ENCODE peak calls at places on chromosomes 11 and 22, in five cellular contexts. I is K562, G is HepG2, R is H1, Z is GM12878. V is an unnamed sample.

GRCh38 chr11:62399172-62399867 is 19.5 kb upstream of the SCGB1A1 start:
- DNase-seq in G (no peak), R (no peak), I (no peak), Z (no peak), V (no peak)

GRCh38 chr11:126915430-126915829 is 85.1 kb downstream of the KIRREL3 start:
- DNase-seq in Z (no peak), I (no peak), R (no peak), G (no peak), V (no peak)

GRCh38 chr22:49398646-49399045 is 429.0 kb downstream of the BRD1 start:
- DNase-seq in G (no peak), Z (no peak), R (no peak), I (no peak), V (no peak)

GRCh38 chr22:32854351-32854804 is 52.9 kb downstream of the TIMP3 start:
- DNase-seq in Z (no peak), G (no peak), I (no peak), R (no peak), V (no peak)

GRCh38 chr11:19013181-19013857 is 47.2 kb downstream of the MRGPRX2 start:
- DNase-seq in R (no peak), I (no peak), G (no peak), Z (no peak), V (peak; percentile 46)

GRCh38 chr11:61828629-61829407 is 718 bp downstream of the FADS2 start:
- DNase-seq in Z (no peak), G (no peak), I (no peak), R (no peak), V (peak; percentile 64)

GRCh38 chr11:133945087-133945974 is 11.4 kb downstream of the IGSF9B start:
- DNase-seq in R (no peak), G (no peak), Z (no peak), I (no peak), V (no peak)

GRCh38 chr11:870418-870817 is 27.8 kb downstream of the TSPAN4 start:
- DNase-seq in Z (no peak), G (no peak), I (no peak), R (no peak), V (no peak)

GRCh38 chr11:65492637-65493366 is 6.0 kb upstream of the MALAT1 start:
- DNase-seq in G (no peak), Z (peak; percentile 68), R (no peak), I (no peak), V (peak; percentile 16)

GRCh38 chr11:47121056-47121455 is 55.6 kb downstream of the ARFGAP2 start:
- DNase-seq in G (no peak), Z (no peak), R (no peak), I (no peak), V (no peak)

GRCh38 chr11:34534826-34535225 is 21.2 kb upstream of the ELF5 start:
- DNase-seq in R (no peak), G (no peak), Z (no peak), I (no peak), V (no peak)

GRCh38 chr11:39664023-39664422 is 1795.4 kb downstream of the LRRC4C start:
- DNase-seq in R (no peak), Z (no peak), I (no peak), G (no peak), V (no peak)

GRCh38 chr11:31957674-31958073 is 133.2 kb upstream of the RCN1 start:
- DNase-seq in Z (no peak), I (no peak), G (no peak), R (no peak), V (no peak)

GRCh38 chr11:23789938-23790371 is 706.9 kb upstream of the LUZP2 start:
- DNase-seq in I (no peak), G (no peak), R (no peak), Z (no peak), V (no peak)

GRCh38 chr11:93905384-93905783 is 55.0 kb upstream of the VSTM5 start:
- DNase-seq in G (peak; percentile 33), I (no peak), R (no peak), Z (no peak), V (no peak)

GRCh38 chr11:71129624-71130023 is 122.8 kb downstream of the SHANK2 start:
- DNase-seq in R (no peak), G (no peak), Z (no peak), I (no peak), V (no peak)

GRCh38 chr22:48417143-48418070 is 1410.3 kb downstream of the BRD1 start:
- DNase-seq in I (no peak), R (no peak), Z (no peak), G (no peak), V (no peak)

GRCh38 chr11:122663764-122664163 is 8.2 kb downstream of the UBASH3B start:
- DNase-seq in R (no peak), G (no peak), I (no peak), Z (no peak), V (no peak)

GRCh38 chr22:42885446-42885845 is 28.4 kb upstream of the ARFGAP3 start:
- DNase-seq in R (no peak), Z (no peak), I (no peak), G (no peak), V (no peak)

GRCh38 chr11:103806130-103806900 is 230.1 kb upstream of the DDI1 start:
- DNase-seq in G (no peak), Z (no peak), R (no peak), I (no peak), V (no peak)

GRCh38 chr11:63535734-63536133 is 874 bp upstream of the PLAAT4 start:
- DNase-seq in I (no peak), G (no peak), R (no peak), Z (no peak), V (no peak)

GRCh38 chr22:20531404-20532181 is 24.2 kb downstream of the MED15 start:
- DNase-seq in G (peak; percentile 39), Z (no peak), I (peak; percentile 60), R (no peak), V (peak; percentile 23)

GRCh38 chr11:34512810-34513673 is 552 bp downstream of the ELF5 start:
- DNase-seq in R (peak; percentile 54), I (peak; percentile 78), G (peak; percentile 69), Z (peak; percentile 7), V (peak; percentile 78)

GRCh38 chr11:126322996-126323395 is 19.1 kb downstream of the DCPS start:
- DNase-seq in Z (no peak), R (no peak), G (no peak), I (no peak), V (no peak)

GRCh38 chr11:107665016-107665415 is 46.8 kb downstream of the SLN start:
- DNase-seq in R (no peak), I (no peak), G (no peak), Z (no peak), V (no peak)

GRCh38 chr22:44291265-44292006 is 21.3 kb downstream of the SHISAL1 start:
- DNase-seq in Z (no peak), R (no peak), G (no peak), I (no peak), V (no peak)

GRCh38 chr11:121463689-121464335 is 11.0 kb upstream of the SORL1-AS1 start:
- DNase-seq in I (no peak), R (no peak), G (no peak), Z (no peak), V (no peak)

GRCh38 chr22:32735516-32735915 is 66.0 kb upstream of the TIMP3 start:
- DNase-seq in Z (no peak), G (no peak), I (no peak), R (no peak), V (no peak)

GRCh38 chr11:102950622-102951081 is 4.9 kb downstream of the MMP13 start:
- DNase-seq in I (no peak), G (no peak), Z (no peak), R (no peak), V (no peak)

GRCh38 chr11:5348516-5349194 is 2.7 kb upstream of the OR51B6 start:
- DNase-seq in R (no peak), I (no peak), G (no peak), Z (no peak), V (no peak)

GRCh38 chr11:69962152-69962551 is 116.0 kb upstream of the ANO1 start:
- DNase-seq in R (no peak), G (no peak), I (peak; percentile 79), Z (no peak), V (no peak)

GRCh38 chr11:72930011-72930410 is 115.8 kb downstream of the ATG16L2 start:
- DNase-seq in Z (no peak), G (no peak), R (no peak), I (no peak), V (no peak)
- TF ChIP-seq USF2 in Z (no peak), G (no peak), R (no peak), I (no peak), V (no peak)

GRCh38 chr11:112440518-112440917 is 179.9 kb upstream of the PLET1 start:
- DNase-seq in G (no peak), Z (no peak), I (no peak), R (peak; percentile 29), V (peak; percentile 62)
- TF ChIP-seq ATF2 in G (no peak), Z (no peak), I (no peak), R (no peak), V (no peak)

GRCh38 chr11:8720868-8721739 is 38.5 kb downstream of the RPL27A start:
- DNase-seq in Z (no peak), R (no peak), I (no peak), G (no peak), V (no peak)
- TF ChIP-seq USF2 in Z (no peak), R (no peak), I (no peak), G (no peak), V (no peak)

GRCh38 chr22:34993548-34993947 is 72.4 kb upstream of the ISX start:
- DNase-seq in I (no peak), G (no peak), Z (no peak), R (no peak), V (no peak)

GRCh38 chr22:34997921-34998320 is 68.0 kb upstream of the ISX start:
- DNase-seq in I (no peak), R (no peak), G (no peak), Z (no peak), V (no peak)

DNA sequence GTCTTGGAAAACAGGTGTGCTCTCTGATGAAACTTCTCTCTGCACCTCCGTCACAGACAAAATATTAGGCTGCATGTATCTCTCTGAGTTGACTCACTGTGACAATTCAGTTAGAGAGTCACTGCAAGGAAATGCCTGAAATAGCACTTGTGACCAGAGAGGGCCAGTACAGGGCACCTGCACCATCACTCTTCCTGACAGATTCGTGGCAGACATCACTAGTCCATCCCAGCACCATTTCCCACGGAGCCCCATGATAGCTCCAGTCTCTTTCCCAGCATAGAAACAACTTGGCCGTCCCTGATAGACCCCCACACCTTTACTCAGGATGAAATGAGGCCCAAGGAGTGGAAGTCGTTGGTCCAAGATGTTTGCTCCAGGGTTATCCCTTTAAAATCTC is 73.3 kb upstream of the ISX start:
- DNase-seq in G (no peak), Z (no peak), I (no peak), R (no peak), V (no peak)
- TF ChIP-seq ATF2 in G (no peak), Z (no peak), I (no peak), R (no peak), V (no peak)

GRCh38 chr11:44316388-44317240 is 6.7 kb upstream of the ALX4 start:
- DNase-seq in G (no peak), R (no peak), Z (no peak), I (no peak), V (peak; percentile 73)

GRCh38 chr11:44315947-44316387 is 6.0 kb upstream of the ALX4 start:
- DNase-seq in I (no peak), R (no peak), Z (no peak), G (no peak), V (no peak)

GRCh38 chr11:44313701-44314489 is 4.0 kb upstream of the ALX4 start:
- DNase-seq in G (no peak), I (no peak), Z (no peak), R (no peak), V (no peak)

GRCh38 chr11:44312876-44313275 is 2.9 kb upstream of the ALX4 start:
- DNase-seq in G (no peak), I (no peak), R (no peak), Z (no peak), V (no peak)

GRCh38 chr11:44314733-44315132 is 4.8 kb upstream of the ALX4 start:
- DNase-seq in R (no peak), Z (no peak), G (no peak), I (no peak), V (no peak)
- TF ChIP-seq USF2 in R (no peak), Z (no peak), G (no peak), I (no peak), V (no peak)

V was measured in WTC11.